ENCODE peak calls at places on chromosomes 3 and 15, in four cellular contexts. One of them, this sample, is unnamed.

GRCh38 chr3:151895881-151896661 is 22.6 kb downstream of the SUCNR1 start:
- DNase-seq in right atrium auricular region: no peak
- DNase-seq in GM12892: no peak
- DNase-seq in kidney: no peak
- DNase-seq in this sample: no peak

GRCh38 chr15:55959744-55960143 is 33.7 kb downstream of the NEDD4 start:
- DNase-seq in right atrium auricular region: no peak
- DNase-seq in GM12892: no peak
- DNase-seq in kidney: no peak
- DNase-seq in this sample: no peak

GRCh38 chr15:95676500-95676899 is 654.0 kb upstream of the NR2F2 start:
- DNase-seq in right atrium auricular region: no peak
- DNase-seq in GM12892: no peak
- DNase-seq in kidney: no peak
- DNase-seq in this sample: no peak

GRCh38 chr15:42344763-42345162 is 14.5 kb upstream of the CAPN3 start:
- DNase-seq in right atrium auricular region: no peak
- DNase-seq in GM12892: no peak
- DNase-seq in kidney: no peak
- DNase-seq in this sample: no peak

GRCh38 chr15:77804210-77804609 is 171.5 kb upstream of the LINGO1 start:
- DNase-seq in right atrium auricular region: no peak
- DNase-seq in GM12892: no peak
- DNase-seq in kidney: no peak
- DNase-seq in this sample: no peak

GRCh38 chr3:186261638-186262037 is 100.4 kb downstream of the DGKG start:
- DNase-seq in right atrium auricular region: no peak
- DNase-seq in GM12892: no peak
- DNase-seq in kidney: no peak
- DNase-seq in this sample: no peak

GRCh38 chr3:8954938-8955763 is 8.1 kb downstream of the RAD18 start:
- DNase-seq in right atrium auricular region: no peak
- DNase-seq in GM12892: no peak
- DNase-seq in kidney: no peak
- DNase-seq in this sample: no peak

GRCh38 chr15:89806565-89807550 is 7.8 kb downstream of the ANPEP start:
- DNase-seq in right atrium auricular region: no peak
- DNase-seq in GM12892: no peak
- DNase-seq in kidney: peak
- DNase-seq in this sample: no peak

GRCh38 chr15:92158426-92158825 is 235.3 kb upstream of the ST8SIA2 start:
- DNase-seq in right atrium auricular region: no peak
- DNase-seq in GM12892: no peak
- DNase-seq in kidney: no peak
- DNase-seq in this sample: peak

GRCh38 chr3:69442771-69443197 is 56.9 kb upstream of the FRMD4B start:
- DNase-seq in right atrium auricular region: no peak
- DNase-seq in GM12892: no peak
- DNase-seq in kidney: no peak
- DNase-seq in this sample: no peak

GRCh38 chr3:84194032-84194431 is 764.8 kb upstream of the CADM2 start:
- DNase-seq in right atrium auricular region: no peak
- DNase-seq in GM12892: no peak
- DNase-seq in kidney: no peak
- DNase-seq in this sample: no peak

GRCh38 chr3:137768021-137768360 is 3.9 kb downstream of the SOX14 start:
- DNase-seq in right atrium auricular region: no peak
- DNase-seq in GM12892: no peak
- DNase-seq in kidney: no peak
- DNase-seq in this sample: no peak

GRCh38 chr15:48062476-48062875 is 58.3 kb upstream of the SLC24A5 start:
- DNase-seq in right atrium auricular region: no peak
- DNase-seq in GM12892: no peak
- DNase-seq in kidney: no peak
- DNase-seq in this sample: no peak

GRCh38 chr3:2714856-2715255 is 395.3 kb downstream of the IL5RA start:
- DNase-seq in right atrium auricular region: no peak
- DNase-seq in GM12892: no peak
- DNase-seq in kidney: no peak
- DNase-seq in this sample: no peak

GRCh38 chr3:72303926-72304325 is 519.0 kb upstream of the PROK2 start:
- DNase-seq in right atrium auricular region: no peak
- DNase-seq in GM12892: no peak
- DNase-seq in kidney: no peak
- DNase-seq in this sample: no peak

GRCh38 chr3:14435175-14436011 is 33.0 kb downstream of the SLC6A6 start:
- DNase-seq in right atrium auricular region: no peak
- DNase-seq in GM12892: no peak
- DNase-seq in kidney: no peak
- DNase-seq in this sample: no peak

GRCh38 chr3:10492351-10493201 is 12.8 kb downstream of the ATP2B2 start:
- DNase-seq in right atrium auricular region: no peak
- DNase-seq in GM12892: no peak
- DNase-seq in kidney: no peak
- DNase-seq in this sample: no peak

GRCh38 chr15:56972426-56972825 is 54.0 kb downstream of the TCF12 start:
- DNase-seq in right atrium auricular region: no peak
- DNase-seq in GM12892: no peak
- DNase-seq in kidney: no peak
- DNase-seq in this sample: no peak

GRCh38 chr3:141500397-141500796 is 13.6 kb downstream of the RASA2 start:
- DNase-seq in right atrium auricular region: no peak
- DNase-seq in GM12892: no peak
- DNase-seq in kidney: no peak
- DNase-seq in this sample: no peak

GRCh38 chr3:177358968-177359600 is 161.8 kb upstream of the TBL1XR1 start:
- DNase-seq in right atrium auricular region: no peak
- DNase-seq in GM12892: no peak
- DNase-seq in kidney: peak
- DNase-seq in this sample: no peak

GRCh38 chr3:87206070-87206469 is 21.0 kb upstream of the CHMP2B start:
- DNase-seq in right atrium auricular region: no peak
- DNase-seq in GM12892: no peak
- DNase-seq in kidney: no peak
- DNase-seq in this sample: no peak

This sample was measured in RWPE2.